ENCODE peak calls at places on chromosomes 7 and 10, in six cellular contexts. One of them, this sample, is unnamed.

GRCh38 chr7:64951250-64951848 is 39.5 kb downstream of the ZNF117 start:
- DNase-seq in brain microvascular endothelial cell: peak; percentile 44
- DNase-seq in mammary epithelial cell: peak; percentile 34
- DNase-seq in fibroblast of mammary gland: peak; percentile 61
- DNase-seq in stomach: no peak
- DNase-seq in suprapubic skin: no peak
- DNase-seq in this sample: no peak

GRCh38 chr7:73865738-73866445 is 4.9 kb downstream of the TMEM270 start:
- DNase-seq in brain microvascular endothelial cell: peak; percentile 59
- DNase-seq in fibroblast of mammary gland: peak; percentile 60
- DNase-seq in stomach: peak; percentile 41
- DNase-seq in mammary epithelial cell: no peak
- DNase-seq in suprapubic skin: no peak
- DNase-seq in this sample: peak; percentile 45

GRCh38 chr7:45015313-45015712 is 15.3 kb downstream of the CCM2 start:
- DNase-seq in mammary epithelial cell: no peak
- DNase-seq in fibroblast of mammary gland: no peak
- DNase-seq in stomach: no peak
- DNase-seq in suprapubic skin: no peak
- DNase-seq in brain microvascular endothelial cell: no peak
- DNase-seq in this sample: no peak

GRCh38 chr7:143487566-143487965 is 9.9 kb downstream of the TAS2R41 start:
- DNase-seq in mammary epithelial cell: no peak
- DNase-seq in suprapubic skin: peak; percentile 90
- DNase-seq in brain microvascular endothelial cell: no peak
- DNase-seq in fibroblast of mammary gland: peak; percentile 73
- DNase-seq in stomach: no peak
- DNase-seq in this sample: no peak

GRCh38 chr7:155258233-155258575 is 39.5 kb upstream of the INSIG1 start:
- DNase-seq in fibroblast of mammary gland: peak; percentile 94
- DNase-seq in brain microvascular endothelial cell: peak; percentile 84
- DNase-seq in suprapubic skin: no peak
- DNase-seq in mammary epithelial cell: peak; percentile 89
- DNase-seq in stomach: no peak
- DNase-seq in this sample: no peak

GRCh38 chr7:31938650-31939049 is 131.6 kb downstream of the PDE1C start:
- DNase-seq in stomach: no peak
- DNase-seq in brain microvascular endothelial cell: peak; percentile 20
- DNase-seq in mammary epithelial cell: peak; percentile 77
- DNase-seq in fibroblast of mammary gland: peak; percentile 38
- DNase-seq in suprapubic skin: no peak
- DNase-seq in this sample: no peak

GRCh38 chr10:86373251-86373650 is 6.7 kb upstream of the GRID1 start:
- DNase-seq in stomach: no peak
- DNase-seq in mammary epithelial cell: no peak
- DNase-seq in suprapubic skin: no peak
- DNase-seq in fibroblast of mammary gland: no peak
- DNase-seq in brain microvascular endothelial cell: no peak
- DNase-seq in this sample: no peak

GRCh38 chr7:66213637-66214036 is 8.5 kb downstream of the TPST1 start:
- DNase-seq in mammary epithelial cell: peak; percentile 48
- DNase-seq in fibroblast of mammary gland: peak; percentile 71
- DNase-seq in brain microvascular endothelial cell: no peak
- DNase-seq in stomach: no peak
- DNase-seq in suprapubic skin: no peak
- DNase-seq in this sample: no peak

GRCh38 chr10:48614481-48615383 is 9.9 kb upstream of the ARHGAP22 start:
- DNase-seq in brain microvascular endothelial cell: no peak
- DNase-seq in mammary epithelial cell: peak; percentile 34
- DNase-seq in stomach: no peak
- DNase-seq in suprapubic skin: no peak
- DNase-seq in fibroblast of mammary gland: peak; percentile 74
- DNase-seq in this sample: no peak

GRCh38 chr7:80960228-80960627 is 41.4 kb upstream of the SEMA3C start:
- DNase-seq in fibroblast of mammary gland: peak; percentile 50
- DNase-seq in suprapubic skin: no peak
- DNase-seq in stomach: no peak
- DNase-seq in brain microvascular endothelial cell: no peak
- DNase-seq in mammary epithelial cell: no peak
- DNase-seq in this sample: no peak

GRCh38 chr7:112202819-112203218 is 3.4 kb downstream of the DOCK4 start:
- DNase-seq in fibroblast of mammary gland: no peak
- DNase-seq in mammary epithelial cell: no peak
- DNase-seq in suprapubic skin: no peak
- DNase-seq in stomach: peak; percentile 56
- DNase-seq in brain microvascular endothelial cell: no peak
- DNase-seq in this sample: no peak

GRCh38 chr10:71840177-71840711 is 10.8 kb downstream of the PSAP start:
- DNase-seq in brain microvascular endothelial cell: peak; percentile 97
- DNase-seq in fibroblast of mammary gland: peak; percentile 85
- DNase-seq in stomach: peak; percentile 80
- DNase-seq in suprapubic skin: no peak
- DNase-seq in mammary epithelial cell: peak; percentile 88
- DNase-seq in this sample: peak; percentile 95

GRCh38 chr7:46209611-46210170 is 288.6 kb upstream of the IGFBP3 start:
- DNase-seq in suprapubic skin: no peak
- DNase-seq in fibroblast of mammary gland: no peak
- DNase-seq in brain microvascular endothelial cell: no peak
- DNase-seq in mammary epithelial cell: no peak
- DNase-seq in stomach: no peak
- DNase-seq in this sample: no peak

GRCh38 chr7:47188653-47189315 is 393.1 kb downstream of the TNS3 start:
- DNase-seq in stomach: no peak
- DNase-seq in suprapubic skin: no peak
- DNase-seq in fibroblast of mammary gland: peak; percentile 12
- DNase-seq in brain microvascular endothelial cell: no peak
- DNase-seq in mammary epithelial cell: no peak
- DNase-seq in this sample: no peak

GRCh38 chr7:142916508-142916907 is 17.0 kb downstream of the TRPV5 start:
- DNase-seq in suprapubic skin: no peak
- DNase-seq in mammary epithelial cell: no peak
- DNase-seq in stomach: no peak
- DNase-seq in fibroblast of mammary gland: no peak
- DNase-seq in brain microvascular endothelial cell: no peak
- DNase-seq in this sample: no peak

GRCh38 chr10:63521389-63522128 is at the start of gene REEP3:
- DNase-seq in stomach: peak; percentile 61
- DNase-seq in fibroblast of mammary gland: peak; percentile 64
- DNase-seq in mammary epithelial cell: peak; percentile 66
- DNase-seq in suprapubic skin: peak; percentile 83
- DNase-seq in brain microvascular endothelial cell: peak; percentile 36
- DNase-seq in this sample: peak; percentile 74

GRCh38 chr7:133602291-133602690 is 349.4 kb downstream of the EXOC4 start:
- DNase-seq in stomach: no peak
- DNase-seq in fibroblast of mammary gland: peak; percentile 83
- DNase-seq in brain microvascular endothelial cell: peak; percentile 77
- DNase-seq in mammary epithelial cell: peak; percentile 26
- DNase-seq in suprapubic skin: no peak
- DNase-seq in this sample: no peak

GRCh38 chr7:158375034-158375433 is 212.6 kb downstream of the PTPRN2 start:
- DNase-seq in suprapubic skin: peak; percentile 38
- DNase-seq in mammary epithelial cell: no peak
- DNase-seq in stomach: no peak
- DNase-seq in fibroblast of mammary gland: no peak
- DNase-seq in brain microvascular endothelial cell: no peak
- DNase-seq in this sample: no peak

GRCh38 chr10:78879621-78880020 is 189.1 kb upstream of the ZMIZ1 start:
- DNase-seq in suprapubic skin: no peak
- DNase-seq in brain microvascular endothelial cell: no peak
- DNase-seq in fibroblast of mammary gland: no peak
- DNase-seq in stomach: no peak
- DNase-seq in mammary epithelial cell: no peak
- DNase-seq in this sample: no peak

GRCh38 chr10:96587255-96588059 is 645 bp upstream of the TM9SF3 start:
- DNase-seq in fibroblast of mammary gland: peak; percentile 83
- DNase-seq in suprapubic skin: peak; percentile 90
- DNase-seq in brain microvascular endothelial cell: peak; percentile 68
- DNase-seq in stomach: peak; percentile 66
- DNase-seq in mammary epithelial cell: peak; percentile 71
- DNase-seq in this sample: no peak

GRCh38 chr7:11751807-11752389 is 80.1 kb downstream of the THSD7A start:
- DNase-seq in fibroblast of mammary gland: no peak
- DNase-seq in stomach: no peak
- DNase-seq in mammary epithelial cell: no peak
- DNase-seq in brain microvascular endothelial cell: no peak
- DNase-seq in suprapubic skin: no peak
- DNase-seq in this sample: no peak

GRCh38 chr7:103889451-103889850 is 100.0 kb downstream of the RELN start:
- DNase-seq in stomach: no peak
- DNase-seq in mammary epithelial cell: no peak
- DNase-seq in suprapubic skin: no peak
- DNase-seq in fibroblast of mammary gland: no peak
- DNase-seq in brain microvascular endothelial cell: no peak
- DNase-seq in this sample: no peak

GRCh38 chr10:7090529-7090928 is 320.3 kb downstream of the SFMBT2 start:
- DNase-seq in brain microvascular endothelial cell: no peak
- DNase-seq in stomach: no peak
- DNase-seq in fibroblast of mammary gland: peak; percentile 15
- DNase-seq in suprapubic skin: no peak
- DNase-seq in mammary epithelial cell: no peak
- DNase-seq in this sample: no peak

GRCh38 chr10:30782543-30783461 is 153.2 kb upstream of the LYZL2 start:
- DNase-seq in fibroblast of mammary gland: peak; percentile 88
- DNase-seq in brain microvascular endothelial cell: no peak
- DNase-seq in stomach: no peak
- DNase-seq in mammary epithelial cell: no peak
- DNase-seq in suprapubic skin: no peak
- DNase-seq in this sample: no peak

GRCh38 chr10:30510184-30510931 is 76.4 kb downstream of the MAP3K8 start:
- DNase-seq in stomach: no peak
- DNase-seq in brain microvascular endothelial cell: peak; percentile 84
- DNase-seq in mammary epithelial cell: peak; percentile 80
- DNase-seq in suprapubic skin: no peak
- DNase-seq in fibroblast of mammary gland: peak; percentile 80
- DNase-seq in this sample: no peak

DNA sequence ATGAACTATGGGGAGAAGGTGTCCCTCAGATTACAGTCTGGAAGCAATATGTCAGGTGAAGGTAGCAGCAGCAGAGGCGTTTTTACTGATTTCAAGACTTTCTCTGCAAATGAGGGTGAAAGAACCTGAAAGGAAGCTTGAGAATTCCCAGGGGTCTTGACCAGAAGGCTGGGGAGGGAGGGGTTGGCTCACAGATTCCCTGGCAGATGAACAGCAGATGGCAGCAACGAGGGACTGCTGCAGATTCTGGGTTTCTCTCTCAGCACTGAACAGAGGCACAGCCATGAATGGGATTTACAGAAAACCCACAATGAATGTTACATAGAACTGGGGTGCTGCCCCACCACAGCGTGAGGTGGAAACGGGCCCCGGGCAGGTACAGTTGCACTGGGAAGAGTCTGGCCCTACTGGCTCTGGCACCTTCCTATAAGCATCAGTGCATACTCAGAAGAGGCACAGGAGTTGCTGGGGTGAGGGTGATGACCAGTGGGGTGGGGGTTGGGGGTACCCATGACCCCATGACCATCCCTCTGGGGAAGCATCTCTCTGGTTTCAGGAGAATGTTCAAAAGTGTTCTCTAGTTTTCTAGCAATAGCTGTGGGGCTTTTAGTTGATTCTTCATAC is 317.8 kb downstream of the SH2D4B start:
- DNase-seq in stomach: no peak
- DNase-seq in brain microvascular endothelial cell: no peak
- DNase-seq in mammary epithelial cell: no peak
- DNase-seq in fibroblast of mammary gland: no peak
- DNase-seq in suprapubic skin: no peak
- DNase-seq in this sample: peak; percentile 61
- TF ChIP-seq CTCF in stomach: no peak
- TF ChIP-seq CTCF in brain microvascular endothelial cell: peak; percentile 12
- TF ChIP-seq CTCF in mammary epithelial cell: peak; percentile 42
- TF ChIP-seq CTCF in fibroblast of mammary gland: no peak
- TF ChIP-seq CTCF in suprapubic skin: peak; percentile 17
- TF ChIP-seq CTCF in this sample: peak; percentile 58

DNA sequence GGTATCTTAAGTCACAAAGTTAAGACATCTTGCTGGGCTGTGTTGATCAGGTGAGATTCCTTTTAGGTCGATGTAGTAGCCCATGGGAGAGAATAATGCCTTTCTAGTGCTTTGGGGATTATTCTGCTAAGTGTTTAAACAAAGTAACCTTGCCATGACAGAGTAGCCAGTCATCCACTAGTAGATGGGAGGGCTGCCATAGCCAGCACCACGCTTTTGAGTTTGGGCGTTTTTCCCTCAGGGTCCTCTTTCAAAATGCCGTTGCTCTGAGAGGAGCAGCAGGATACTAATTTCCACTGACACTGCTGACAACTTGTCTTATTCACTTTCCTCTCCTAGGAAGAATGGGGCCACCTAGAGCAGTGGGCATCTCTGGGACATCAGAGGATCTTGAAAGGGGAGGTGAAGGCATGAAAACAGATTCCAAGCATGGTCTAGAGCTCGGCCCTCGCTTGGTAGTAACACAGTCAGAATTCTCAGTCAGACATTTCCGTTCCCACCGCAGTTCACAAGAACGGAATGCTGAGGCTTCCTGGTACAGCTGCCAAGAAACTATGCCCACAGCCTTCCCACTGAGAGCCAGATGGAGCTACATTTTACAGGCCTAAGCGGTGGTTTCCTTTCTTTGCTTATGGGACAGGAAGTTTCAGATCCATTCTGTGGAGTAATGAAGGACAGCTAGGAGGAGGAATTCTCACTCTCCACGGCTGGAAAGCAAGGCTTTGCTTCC is 15.3 kb upstream of the RSU1 start:
- DNase-seq in brain microvascular endothelial cell: peak; percentile 95
- DNase-seq in stomach: peak; percentile 62
- DNase-seq in mammary epithelial cell: peak; percentile 81
- DNase-seq in fibroblast of mammary gland: peak; percentile 82
- DNase-seq in suprapubic skin: no peak
- DNase-seq in this sample: no peak
- TF ChIP-seq CTCF in brain microvascular endothelial cell: no peak
- TF ChIP-seq CTCF in stomach: no peak
- TF ChIP-seq CTCF in mammary epithelial cell: no peak
- TF ChIP-seq CTCF in fibroblast of mammary gland: no peak
- TF ChIP-seq CTCF in suprapubic skin: no peak
- TF ChIP-seq CTCF in this sample: no peak

GRCh38 chr10:113999520-113999919 is 44.1 kb upstream of the ADRB1 start:
- DNase-seq in suprapubic skin: no peak
- DNase-seq in fibroblast of mammary gland: no peak
- DNase-seq in brain microvascular endothelial cell: no peak
- DNase-seq in stomach: no peak
- DNase-seq in mammary epithelial cell: no peak
- DNase-seq in this sample: no peak

GRCh38 chr10:113997428-113997827 is 46.2 kb upstream of the ADRB1 start:
- DNase-seq in fibroblast of mammary gland: no peak
- DNase-seq in mammary epithelial cell: no peak
- DNase-seq in stomach: no peak
- DNase-seq in brain microvascular endothelial cell: no peak
- DNase-seq in suprapubic skin: no peak
- DNase-seq in this sample: no peak

GRCh38 chr10:114000461-114000860 is 43.2 kb upstream of the ADRB1 start:
- DNase-seq in brain microvascular endothelial cell: no peak
- DNase-seq in suprapubic skin: no peak
- DNase-seq in stomach: no peak
- DNase-seq in mammary epithelial cell: no peak
- DNase-seq in fibroblast of mammary gland: no peak
- DNase-seq in this sample: no peak

GRCh38 chr10:114002422-114002821 is 41.2 kb upstream of the ADRB1 start:
- DNase-seq in suprapubic skin: no peak
- DNase-seq in mammary epithelial cell: no peak
- DNase-seq in stomach: no peak
- DNase-seq in brain microvascular endothelial cell: no peak
- DNase-seq in fibroblast of mammary gland: no peak
- DNase-seq in this sample: no peak
- TF ChIP-seq CTCF in suprapubic skin: no peak
- TF ChIP-seq CTCF in mammary epithelial cell: no peak
- TF ChIP-seq CTCF in stomach: no peak
- TF ChIP-seq CTCF in brain microvascular endothelial cell: peak; percentile 11
- TF ChIP-seq CTCF in fibroblast of mammary gland: no peak
- TF ChIP-seq CTCF in this sample: no peak

GRCh38 chr10:1368772-1369171 is 312.6 kb downstream of the WDR37 start:
- DNase-seq in stomach: peak; percentile 38
- DNase-seq in brain microvascular endothelial cell: no peak
- DNase-seq in fibroblast of mammary gland: no peak
- DNase-seq in suprapubic skin: no peak
- DNase-seq in mammary epithelial cell: no peak
- DNase-seq in this sample: peak; percentile 70
- TF ChIP-seq CTCF in stomach: no peak
- TF ChIP-seq CTCF in brain microvascular endothelial cell: peak; percentile 62
- TF ChIP-seq CTCF in fibroblast of mammary gland: no peak
- TF ChIP-seq CTCF in suprapubic skin: peak; percentile 70
- TF ChIP-seq CTCF in mammary epithelial cell: peak; percentile 12
- TF ChIP-seq CTCF in this sample: peak; percentile 61